ENCODE peak calls at places on chromosomes 11 and 22, in six cellular contexts. One of them, this sample, is unnamed.

GRCh38 chr22:45441158-45441557 is 27.7 kb downstream of the RIBC2 start:
- DNase-seq in choroid plexus epithelial cell: peak
- DNase-seq in tibial nerve: peak
- DNase-seq in upper lobe of right lung: no peak
- DNase-seq in heart left ventricle: peak
- DNase-seq in cardiac fibroblast: peak
- DNase-seq in this sample: peak

GRCh38 chr22:22362939-22363338 is 118.4 kb downstream of the VPREB1 start:
- DNase-seq in choroid plexus epithelial cell: no peak
- DNase-seq in tibial nerve: no peak
- DNase-seq in upper lobe of right lung: no peak
- DNase-seq in heart left ventricle: no peak
- DNase-seq in cardiac fibroblast: no peak
- DNase-seq in this sample: no peak

GRCh38 chr11:64887757-64888405 is 9.5 kb upstream of the EHD1 start:
- DNase-seq in choroid plexus epithelial cell: peak
- DNase-seq in tibial nerve: peak
- DNase-seq in upper lobe of right lung: peak
- DNase-seq in heart left ventricle: peak
- DNase-seq in cardiac fibroblast: peak
- DNase-seq in this sample: no peak

GRCh38 chr22:36334838-36335603 is 52.7 kb downstream of the MYH9 start:
- DNase-seq in choroid plexus epithelial cell: peak
- DNase-seq in tibial nerve: no peak
- DNase-seq in upper lobe of right lung: no peak
- DNase-seq in heart left ventricle: peak
- DNase-seq in cardiac fibroblast: peak
- DNase-seq in this sample: peak

GRCh38 chr22:21657361-21658118 is 8.3 kb upstream of the PPIL2 start:
- DNase-seq in choroid plexus epithelial cell: no peak
- DNase-seq in tibial nerve: no peak
- DNase-seq in upper lobe of right lung: peak
- DNase-seq in heart left ventricle: peak
- DNase-seq in cardiac fibroblast: peak
- DNase-seq in this sample: peak

GRCh38 chr11:75536786-75537629 is 11.3 kb upstream of the GDPD5 start:
- DNase-seq in choroid plexus epithelial cell: no peak
- DNase-seq in tibial nerve: no peak
- DNase-seq in upper lobe of right lung: no peak
- DNase-seq in heart left ventricle: no peak
- DNase-seq in cardiac fibroblast: no peak
- DNase-seq in this sample: no peak

GRCh38 chr11:6817668-6818067 is 18.2 kb upstream of the OR6A2 start:
- DNase-seq in choroid plexus epithelial cell: peak
- DNase-seq in tibial nerve: no peak
- DNase-seq in upper lobe of right lung: no peak
- DNase-seq in heart left ventricle: no peak
- DNase-seq in cardiac fibroblast: no peak
- DNase-seq in this sample: no peak

GRCh38 chr11:85831050-85831449 is 20.1 kb upstream of the SYTL2 start:
- DNase-seq in choroid plexus epithelial cell: no peak
- DNase-seq in tibial nerve: no peak
- DNase-seq in upper lobe of right lung: no peak
- DNase-seq in heart left ventricle: no peak
- DNase-seq in cardiac fibroblast: no peak
- DNase-seq in this sample: no peak

GRCh38 chr11:68582416-68583046 is 101.8 kb upstream of the GAL start:
- DNase-seq in choroid plexus epithelial cell: no peak
- DNase-seq in tibial nerve: no peak
- DNase-seq in upper lobe of right lung: no peak
- DNase-seq in heart left ventricle: peak
- DNase-seq in cardiac fibroblast: no peak
- DNase-seq in this sample: no peak

GRCh38 chr22:22884010-22884887 is 3.4 kb upstream of the IGLL5 start:
- DNase-seq in choroid plexus epithelial cell: peak
- DNase-seq in tibial nerve: peak
- DNase-seq in upper lobe of right lung: no peak
- DNase-seq in heart left ventricle: peak
- DNase-seq in cardiac fibroblast: peak
- DNase-seq in this sample: peak

GRCh38 chr11:68803766-68804165 is 38.0 kb downstream of the CPT1A start:
- DNase-seq in choroid plexus epithelial cell: no peak
- DNase-seq in tibial nerve: no peak
- DNase-seq in upper lobe of right lung: no peak
- DNase-seq in heart left ventricle: no peak
- DNase-seq in cardiac fibroblast: peak
- DNase-seq in this sample: no peak

GRCh38 chr11:70540196-70540595 is 141.9 kb downstream of the CTTN start:
- DNase-seq in choroid plexus epithelial cell: no peak
- DNase-seq in tibial nerve: no peak
- DNase-seq in upper lobe of right lung: peak
- DNase-seq in heart left ventricle: no peak
- DNase-seq in cardiac fibroblast: no peak
- DNase-seq in this sample: no peak

GRCh38 chr11:115279831-115280761 is 224.1 kb downstream of the CADM1 start:
- DNase-seq in choroid plexus epithelial cell: peak
- DNase-seq in tibial nerve: no peak
- DNase-seq in upper lobe of right lung: no peak
- DNase-seq in heart left ventricle: no peak
- DNase-seq in cardiac fibroblast: no peak
- DNase-seq in this sample: peak

GRCh38 chr11:110469101-110469500 is 39.4 kb downstream of the FDX1 start:
- DNase-seq in choroid plexus epithelial cell: no peak
- DNase-seq in tibial nerve: no peak
- DNase-seq in upper lobe of right lung: no peak
- DNase-seq in heart left ventricle: no peak
- DNase-seq in cardiac fibroblast: peak
- DNase-seq in this sample: peak

GRCh38 chr11:78290293-78291176 is 101.8 kb downstream of the USP35 start:
- DNase-seq in choroid plexus epithelial cell: peak
- DNase-seq in tibial nerve: peak
- DNase-seq in upper lobe of right lung: no peak
- DNase-seq in heart left ventricle: no peak
- DNase-seq in cardiac fibroblast: peak
- DNase-seq in this sample: peak

GRCh38 chr11:9663699-9664275 is at the start of gene SWAP70:
- DNase-seq in choroid plexus epithelial cell: peak
- DNase-seq in tibial nerve: peak
- DNase-seq in upper lobe of right lung: peak
- DNase-seq in heart left ventricle: peak
- DNase-seq in cardiac fibroblast: peak
- DNase-seq in this sample: peak

GRCh38 chr11:131759140-131759539 is 388.7 kb downstream of the NTM start:
- DNase-seq in choroid plexus epithelial cell: no peak
- DNase-seq in tibial nerve: no peak
- DNase-seq in upper lobe of right lung: no peak
- DNase-seq in heart left ventricle: no peak
- DNase-seq in cardiac fibroblast: no peak
- DNase-seq in this sample: no peak

GRCh38 chr11:131763193-131763890 is 392.9 kb downstream of the NTM start:
- DNase-seq in choroid plexus epithelial cell: peak
- DNase-seq in tibial nerve: peak
- DNase-seq in upper lobe of right lung: no peak
- DNase-seq in heart left ventricle: no peak
- DNase-seq in cardiac fibroblast: peak
- DNase-seq in this sample: peak

GRCh38 chr11:131762346-131763110 is 392.1 kb downstream of the NTM start:
- DNase-seq in choroid plexus epithelial cell: no peak
- DNase-seq in tibial nerve: no peak
- DNase-seq in upper lobe of right lung: no peak
- DNase-seq in heart left ventricle: no peak
- DNase-seq in cardiac fibroblast: no peak
- DNase-seq in this sample: no peak

GRCh38 chr11:131758726-131759125 is 388.3 kb downstream of the NTM start:
- DNase-seq in choroid plexus epithelial cell: no peak
- DNase-seq in tibial nerve: no peak
- DNase-seq in upper lobe of right lung: no peak
- DNase-seq in heart left ventricle: no peak
- DNase-seq in cardiac fibroblast: no peak
- DNase-seq in this sample: no peak

DNA sequence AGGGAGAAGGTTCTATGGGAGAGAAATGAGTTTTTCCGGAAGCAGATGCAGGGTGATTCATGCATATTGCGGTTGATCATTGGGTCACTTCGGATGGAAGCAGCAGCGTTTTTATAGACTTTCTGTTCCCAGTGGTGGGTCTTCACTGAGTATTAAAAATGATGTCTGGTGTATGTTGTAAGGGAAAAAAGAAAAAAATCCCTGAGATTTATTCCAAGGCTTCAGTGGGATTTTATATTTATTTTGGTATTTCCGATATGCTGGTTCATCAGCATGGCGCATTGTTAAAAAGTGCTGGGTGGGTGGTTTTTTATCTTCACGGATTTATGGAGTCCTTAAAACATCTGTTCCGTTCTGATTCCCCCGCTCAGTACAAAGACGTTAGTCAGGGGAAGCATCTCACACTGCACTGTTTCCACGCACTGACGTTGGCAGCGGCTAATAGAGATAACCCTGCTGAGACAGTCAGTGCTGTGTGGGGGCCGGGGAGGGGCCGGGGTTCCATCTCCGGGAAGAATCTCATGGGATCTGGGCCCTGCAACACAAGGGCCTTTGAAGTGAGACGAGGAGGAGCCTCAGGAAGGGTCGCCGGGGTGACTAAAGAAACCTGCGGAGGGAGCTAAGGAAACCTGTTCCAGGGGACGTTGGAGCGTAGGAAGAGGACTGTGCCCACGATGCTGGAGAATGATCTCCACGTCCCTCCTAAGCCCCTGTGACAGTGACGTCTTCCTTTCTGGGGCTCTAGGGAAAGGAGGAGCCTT is 390.0 kb downstream of the NTM start:
- DNase-seq in choroid plexus epithelial cell: peak
- DNase-seq in tibial nerve: no peak
- DNase-seq in upper lobe of right lung: no peak
- DNase-seq in heart left ventricle: peak
- DNase-seq in cardiac fibroblast: peak
- DNase-seq in this sample: peak
- H3K4me3 ChIP-seq in choroid plexus epithelial cell: no peak
- H3K4me3 ChIP-seq in tibial nerve: no peak
- H3K4me3 ChIP-seq in upper lobe of right lung: no peak
- H3K4me3 ChIP-seq in heart left ventricle: no peak
- H3K4me3 ChIP-seq in cardiac fibroblast: peak
- H3K4me3 ChIP-seq in this sample: peak

GRCh38 chr11:121928597-121929580 is 187.1 kb downstream of the BLID start:
- DNase-seq in choroid plexus epithelial cell: no peak
- DNase-seq in tibial nerve: no peak
- DNase-seq in upper lobe of right lung: no peak
- DNase-seq in heart left ventricle: no peak
- DNase-seq in cardiac fibroblast: no peak
- DNase-seq in this sample: no peak
- H3K4me3 ChIP-seq in choroid plexus epithelial cell: peak
- H3K4me3 ChIP-seq in tibial nerve: no peak
- H3K4me3 ChIP-seq in upper lobe of right lung: peak
- H3K4me3 ChIP-seq in heart left ventricle: peak
- H3K4me3 ChIP-seq in cardiac fibroblast: no peak
- H3K4me3 ChIP-seq in this sample: peak

GRCh38 chr22:42439021-42439420 is 6.8 kb upstream of the NFAM1 start:
- DNase-seq in choroid plexus epithelial cell: no peak
- DNase-seq in tibial nerve: no peak
- DNase-seq in upper lobe of right lung: no peak
- DNase-seq in heart left ventricle: no peak
- DNase-seq in cardiac fibroblast: no peak
- DNase-seq in this sample: no peak
- H3K4me3 ChIP-seq in choroid plexus epithelial cell: no peak
- H3K4me3 ChIP-seq in tibial nerve: no peak
- H3K4me3 ChIP-seq in upper lobe of right lung: no peak
- H3K4me3 ChIP-seq in heart left ventricle: no peak
- H3K4me3 ChIP-seq in cardiac fibroblast: no peak
- H3K4me3 ChIP-seq in this sample: no peak

GRCh38 chr22:39173050-39173706 is 20.7 kb upstream of the CBX7 start:
- DNase-seq in choroid plexus epithelial cell: no peak
- DNase-seq in tibial nerve: no peak
- DNase-seq in upper lobe of right lung: no peak
- DNase-seq in heart left ventricle: peak
- DNase-seq in cardiac fibroblast: no peak
- DNase-seq in this sample: no peak

GRCh38 chr22:39171623-39172264 is 19.3 kb upstream of the CBX7 start:
- DNase-seq in choroid plexus epithelial cell: no peak
- DNase-seq in tibial nerve: no peak
- DNase-seq in upper lobe of right lung: no peak
- DNase-seq in heart left ventricle: no peak
- DNase-seq in cardiac fibroblast: no peak
- DNase-seq in this sample: no peak

GRCh38 chr22:39175127-39176066 is 22.9 kb upstream of the CBX7 start:
- DNase-seq in choroid plexus epithelial cell: peak
- DNase-seq in tibial nerve: no peak
- DNase-seq in upper lobe of right lung: no peak
- DNase-seq in heart left ventricle: peak
- DNase-seq in cardiac fibroblast: no peak
- DNase-seq in this sample: no peak

GRCh38 chr22:39174498-39175120 is 22.1 kb upstream of the CBX7 start:
- DNase-seq in choroid plexus epithelial cell: peak
- DNase-seq in tibial nerve: peak
- DNase-seq in upper lobe of right lung: peak
- DNase-seq in heart left ventricle: peak
- DNase-seq in cardiac fibroblast: peak
- DNase-seq in this sample: peak

GRCh38 chr22:39173787-39174497 is 21.5 kb upstream of the CBX7 start:
- DNase-seq in choroid plexus epithelial cell: peak
- DNase-seq in tibial nerve: no peak
- DNase-seq in upper lobe of right lung: no peak
- DNase-seq in heart left ventricle: no peak
- DNase-seq in cardiac fibroblast: no peak
- DNase-seq in this sample: no peak
- H3K4me3 ChIP-seq in choroid plexus epithelial cell: no peak
- H3K4me3 ChIP-seq in tibial nerve: no peak
- H3K4me3 ChIP-seq in upper lobe of right lung: no peak
- H3K4me3 ChIP-seq in heart left ventricle: no peak
- H3K4me3 ChIP-seq in cardiac fibroblast: no peak
- H3K4me3 ChIP-seq in this sample: no peak

This sample was measured in fibroblast of villous mesenchyme.